ENCODE peak calls at places on chromosomes 13 and 19, in five cellular contexts. J is HepG2, D is aorta, H is Peyer's patch, W is fibroblast of lung. E is an unnamed sample.
A peak's percentile ranks its signal among the peaks of the same experiment; 100 is the strongest.

GRCh38 chr19:51224163-51224641 is 678 bp upstream of the CD33 start:
- DNase-seq in J (no peak), D (no peak), H (no peak), W (no peak), E (no peak)

GRCh38 chr13:49829715-49830114 is 37.2 kb upstream of the KPNA3 start:
- DNase-seq in J (no peak), D (no peak), H (no peak), W (no peak), E (no peak)

GRCh38 chr13:21683034-21683733 is 12.3 kb downstream of the FGF9 start:
- DNase-seq in J (no peak), D (no peak), H (no peak), W (peak; percentile 54), E (no peak)

GRCh38 chr13:84208251-84208650 is 326.0 kb upstream of the SLITRK1 start:
- DNase-seq in J (no peak), D (no peak), H (no peak), W (no peak), E (no peak)

GRCh38 chr13:70812481-70812880 is 704.2 kb upstream of the KLHL1 start:
- DNase-seq in J (no peak), D (no peak), H (no peak), W (peak; percentile 89), E (no peak)

GRCh38 chr19:17602217-17602616 is 46.8 kb downstream of the COLGALT1 start:
- DNase-seq in J (no peak), D (no peak), H (no peak), W (no peak), E (no peak)

GRCh38 chr13:112690242-112690943 is 555 bp downstream of the ATP11A start:
- DNase-seq in J (no peak), D (peak; percentile 87), H (peak; percentile 62), W (peak; percentile 37), E (peak; percentile 29)

GRCh38 chr19:33859016-33859415 is 62.3 kb downstream of the KCTD15 start:
- DNase-seq in J (no peak), D (no peak), H (no peak), W (no peak), E (no peak)

GRCh38 chr19:48745208-48745995 is 1.3 kb downstream of the IZUMO1 start:
- DNase-seq in J (peak; percentile 51), D (no peak), H (peak; percentile 79), W (peak; percentile 52), E (peak; percentile 72)

GRCh38 chr19:48806518-48806817 is 4.4 kb downstream of the BCAT2 start:
- DNase-seq in J (no peak), D (no peak), H (no peak), W (no peak), E (no peak)

GRCh38 chr13:51923983-51924539 is 62.3 kb downstream of the CCDC70 start:
- DNase-seq in J (peak; percentile 44), D (no peak), H (no peak), W (no peak), E (peak; percentile 27)

GRCh38 chr19:14091885-14092462 is 1.4 kb upstream of the SAMD1 start:
- DNase-seq in J (no peak), D (no peak), H (peak; percentile 74), W (no peak), E (no peak)

GRCh38 chr13:51950722-51951121 is 60.5 kb downstream of the ATP7B start:
- DNase-seq in J (no peak), D (no peak), H (no peak), W (no peak), E (no peak)

DNA sequence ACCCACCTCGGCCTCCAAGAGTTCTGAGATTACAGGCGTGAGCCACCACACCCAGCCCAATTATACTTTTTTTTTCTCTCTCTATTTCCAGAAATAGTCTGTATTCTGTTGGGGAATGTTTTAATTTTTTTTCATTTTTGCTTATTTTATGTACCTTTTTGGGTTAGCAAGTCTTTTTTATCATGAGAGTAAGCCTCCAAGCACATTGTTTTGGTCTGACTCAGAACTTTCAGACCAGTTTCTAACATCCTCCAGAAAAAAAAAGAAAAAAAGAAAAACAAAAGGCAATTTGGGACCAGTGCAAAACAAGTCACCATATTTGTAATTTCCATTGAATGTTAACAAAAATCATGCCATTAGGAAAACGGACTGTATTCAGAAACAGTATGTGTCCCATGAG is 1465.5 kb downstream of the SLITRK5 start:
- DNase-seq in J (no peak), D (no peak), H (no peak), W (no peak), E (no peak)
- H3K4me3 ChIP-seq in J (no peak overlapping the region), D (no peak overlapping the region), H (no peak overlapping the region), W (no peak overlapping the region), E (no peak overlapping the region)

GRCh38 chr13:100096526-100096925 is 7.6 kb downstream of the PCCA start:
- DNase-seq in J (no peak), D (no peak), H (no peak), W (no peak), E (no peak)

GRCh38 chr13:100090861-100091260 is 2.0 kb downstream of the PCCA start:
- DNase-seq in J (no peak), D (no peak), H (no peak), W (no peak), E (no peak)

GRCh38 chr13:100098445-100099116 is 9.7 kb downstream of the PCCA start:
- DNase-seq in J (no peak), D (no peak), H (no peak), W (peak; percentile 16), E (no peak)

GRCh38 chr13:100097821-100098220 is 8.9 kb downstream of the PCCA start:
- DNase-seq in J (no peak), D (no peak), H (no peak), W (no peak), E (no peak)

GRCh38 chr13:100095498-100095897 is 6.6 kb downstream of the PCCA start:
- DNase-seq in J (no peak), D (no peak), H (no peak), W (no peak), E (no peak)
- H3K27ac ChIP-seq in J (no peak overlapping the region), D (no peak overlapping the region), H (no peak overlapping the region), W (no peak overlapping the region), E (no peak overlapping the region)

DNA sequence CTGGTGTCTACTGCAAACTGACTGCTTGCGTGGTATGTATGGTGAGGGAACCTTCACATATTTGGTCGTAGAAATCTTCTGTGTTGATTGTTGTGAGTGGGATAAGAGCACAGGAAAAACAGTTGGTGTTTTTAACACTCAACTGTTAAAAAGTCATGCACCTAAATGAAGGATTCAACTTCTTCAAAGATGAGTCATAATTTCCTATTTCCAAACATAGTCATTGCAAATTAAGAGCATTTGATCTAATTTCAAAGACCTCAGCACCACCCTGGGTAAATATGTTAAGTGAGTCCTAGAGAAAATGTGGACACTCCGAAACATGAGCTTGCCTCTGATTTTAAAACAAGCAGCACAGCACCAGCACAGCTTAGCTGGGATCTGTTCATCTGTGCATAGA is 840.2 kb downstream of the UQCRFS1 start:
- DNase-seq in J (no peak), D (no peak), H (no peak), W (no peak), E (no peak)
- H3K4me3 ChIP-seq in J (no peak overlapping the region), D (no peak overlapping the region), H (no peak overlapping the region), W (no peak overlapping the region), E (no peak overlapping the region)

GRCh38 chr19:41877916-41878905 is 1.1 kb downstream of the CD79A start:
- DNase-seq in J (no peak), D (no peak), H (no peak), W (no peak), E (no peak)
- H3K27ac ChIP-seq in J (no peak overlapping the region), D (no peak overlapping the region), H (peak overlapping the region; percentile 73), W (no peak overlapping the region), E (peak overlapping the region; percentile 90)

DNA sequence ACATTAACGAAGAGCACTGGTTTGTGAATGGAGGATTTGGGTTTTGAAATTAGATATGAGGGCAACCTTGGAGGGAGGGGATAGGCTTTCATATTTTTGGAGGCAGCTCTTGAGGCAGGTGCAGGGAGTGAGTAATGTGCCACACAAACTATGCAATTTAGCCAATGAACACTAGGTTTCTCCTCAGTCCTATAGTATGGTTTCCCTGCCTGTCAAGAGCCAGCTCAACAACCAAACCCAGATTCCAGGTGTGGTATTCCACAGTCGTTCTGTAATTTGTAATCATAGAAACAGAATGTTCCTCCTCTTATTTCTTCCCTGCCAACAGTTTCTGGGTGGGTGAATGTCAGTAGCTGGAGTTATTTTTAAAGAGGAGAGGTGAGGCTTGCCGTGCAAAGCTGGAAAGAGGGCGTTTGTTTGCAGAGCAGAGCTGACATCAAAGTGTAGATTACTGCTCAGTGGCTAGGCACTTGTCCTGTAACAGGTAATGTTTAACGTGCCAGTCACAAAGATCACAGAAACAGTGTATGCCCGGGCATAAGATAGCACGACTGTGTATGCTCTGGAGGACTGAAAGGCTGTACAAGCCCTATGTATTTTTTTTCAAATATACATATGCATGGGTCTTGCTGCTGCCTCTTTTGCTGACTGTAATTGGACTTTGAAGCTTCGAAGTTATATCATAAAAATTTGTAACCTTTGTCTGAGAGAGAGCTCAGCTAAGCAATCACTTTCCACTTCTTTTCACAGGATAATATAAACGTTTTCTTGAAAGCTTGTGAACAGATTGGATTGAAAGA is 124.3 kb downstream of the LMO7 start:
- DNase-seq in J (peak; percentile 98), D (no peak), H (peak; percentile 82), W (peak; percentile 35), E (peak; percentile 98)
- H3K4me3 ChIP-seq in J (peak overlapping the region; percentile 72), D (peak overlapping the region; percentile 46), H (no peak overlapping the region), W (peak overlapping the region; percentile 25), E (no peak overlapping the region)

GRCh38 chr19:43465468-43466120 is at the start of gene LYPD3:
- DNase-seq in J (no peak), D (peak; percentile 81), H (peak; percentile 63), W (peak; percentile 54), E (peak; percentile 54)

GRCh38 chr19:43468354-43469159 is 3.1 kb upstream of the LYPD3 start:
- DNase-seq in J (no peak), D (no peak), H (no peak), W (no peak), E (no peak)

GRCh38 chr19:43466793-43467192 is 1.4 kb upstream of the LYPD3 start:
- DNase-seq in J (no peak), D (no peak), H (no peak), W (no peak), E (no peak)

GRCh38 chr19:43467730-43468129 is 2.3 kb upstream of the LYPD3 start:
- DNase-seq in J (peak; percentile 18), D (no peak), H (no peak), W (peak; percentile 74), E (no peak)

GRCh38 chr19:43467276-43467675 is 1.9 kb upstream of the LYPD3 start:
- DNase-seq in J (no peak), D (no peak), H (no peak), W (no peak), E (no peak)
- H3K27ac ChIP-seq in J (peak overlapping the region; percentile 5), D (no peak overlapping the region), H (no peak overlapping the region), W (no peak overlapping the region), E (no peak overlapping the region)